ENCODE peak calls at places on chromosomes 7 and 10, in four cellular contexts. C, S, T and I are unnamed samples. For H3K79me2 and H3K4me1, the result is how much of the 10 kb centered on the place peaks cover.

GRCh38 chr10:14414901-14415300 is 84.2 kb upstream of the FRMD4A start:
- DNase-seq in S (no peak), T (no peak), C (no peak), I (no peak)

GRCh38 chr7:108053250-108053649 is 50.3 kb upstream of the LAMB1 start:
- DNase-seq in T (no peak), S (no peak), C (no peak), I (no peak)

GRCh38 chr10:80504897-80505465 is 32.7 kb upstream of the SH2D4B start:
- DNase-seq in C (no peak), T (no peak), S (no peak), I (no peak)

GRCh38 chr10:12603766-12604470 is 254.6 kb downstream of the CAMK1D start:
- DNase-seq in T (no peak), S (no peak), C (no peak), I (no peak)

GRCh38 chr7:149624006-149624405 is 126.4 kb upstream of the ZNF746 start:
- DNase-seq in T (peak), C (no peak), S (peak), I (peak)

GRCh38 chr10:131773989-131774343 is 126.8 kb upstream of the PPP2R2D start:
- DNase-seq in C (no peak), S (no peak), T (no peak), I (no peak)

GRCh38 chr7:150685219-150686029 is at the start of gene GIMAP2:
- DNase-seq in T (no peak), S (no peak), C (no peak), I (no peak)

GRCh38 chr10:109282510-109282909 is 640.8 kb downstream of the XPNPEP1 start:
- DNase-seq in C (no peak), T (no peak), S (no peak), I (no peak)

GRCh38 chr10:129703287-129704137 is 236.5 kb downstream of the MGMT start:
- DNase-seq in T (no peak), S (no peak), C (no peak), I (no peak)

GRCh38 chr10:85266808-85267207 is 938.4 kb downstream of the CCSER2 start:
- DNase-seq in C (no peak), T (no peak), S (no peak), I (no peak)

GRCh38 chr7:152403726-152404125 is 32.1 kb downstream of the KMT2C start:
- DNase-seq in T (no peak), S (no peak), C (no peak), I (no peak)

GRCh38 chr7:43590862-43591550 is 8.1 kb downstream of the STK17A start:
- DNase-seq in S (no peak), C (peak), T (no peak), I (no peak)

DNA sequence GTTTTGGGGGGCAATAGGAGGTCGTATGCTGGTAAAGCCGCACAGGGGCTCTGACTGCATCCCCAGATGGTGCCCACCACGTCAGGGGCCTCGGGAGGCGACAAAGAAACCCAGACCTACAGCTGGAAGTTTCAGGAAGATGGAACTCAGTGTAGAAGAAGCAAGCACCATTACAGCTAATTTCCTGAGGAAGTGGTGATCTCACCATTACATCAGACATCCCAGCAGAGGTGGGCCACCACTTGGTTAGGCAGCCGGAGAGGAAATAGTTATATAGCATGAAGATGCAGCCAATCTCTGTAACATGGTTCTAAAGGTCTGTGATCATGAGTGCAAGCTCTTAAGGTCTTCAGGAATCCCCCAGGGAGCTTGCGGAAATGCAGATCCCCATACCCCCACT is 127.3 kb upstream of the PCBD1 start:
- DNase-seq in S (no peak), T (no peak), C (no peak), I (no peak)
- TF ChIP-seq JUNB in S (no peak), T (no peak), C (no peak), I (no peak)

GRCh38 chr7:131095346-131095745 is 232.3 kb upstream of the MKLN1 start:
- DNase-seq in S (no peak), T (no peak), C (no peak), I (no peak)

GRCh38 chr7:131090866-131091692 is 236.6 kb upstream of the MKLN1 start:
- DNase-seq in S (no peak), C (no peak), T (no peak), I (peak)

GRCh38 chr7:131094685-131095084 is 233.0 kb upstream of the MKLN1 start:
- DNase-seq in S (no peak), C (no peak), T (no peak), I (no peak)

GRCh38 chr7:131087756-131088658 is 239.7 kb upstream of the MKLN1 start:
- DNase-seq in C (no peak), S (no peak), T (peak), I (peak)

GRCh38 chr7:131090188-131090587 is 237.5 kb upstream of the MKLN1 start:
- DNase-seq in S (no peak), C (no peak), T (no peak), I (no peak)
- H3K79me2 ChIP-seq in S (under half), C (under half), T (half or more), I (half or more)

GRCh38 chr10:3803884-3804741 is 19.1 kb upstream of the KLF6 start:
- DNase-seq in T (no peak), S (peak), C (no peak), I (no peak)

GRCh38 chr10:3807221-3807927 is 22.4 kb upstream of the KLF6 start:
- DNase-seq in C (no peak), S (no peak), T (no peak), I (peak)

GRCh38 chr10:3805227-3805790 is 20.3 kb upstream of the KLF6 start:
- DNase-seq in T (no peak), S (peak), C (peak), I (no peak)

GRCh38 chr10:3806603-3807002 is 21.6 kb upstream of the KLF6 start:
- DNase-seq in C (no peak), T (peak), S (no peak), I (no peak)

DNA sequence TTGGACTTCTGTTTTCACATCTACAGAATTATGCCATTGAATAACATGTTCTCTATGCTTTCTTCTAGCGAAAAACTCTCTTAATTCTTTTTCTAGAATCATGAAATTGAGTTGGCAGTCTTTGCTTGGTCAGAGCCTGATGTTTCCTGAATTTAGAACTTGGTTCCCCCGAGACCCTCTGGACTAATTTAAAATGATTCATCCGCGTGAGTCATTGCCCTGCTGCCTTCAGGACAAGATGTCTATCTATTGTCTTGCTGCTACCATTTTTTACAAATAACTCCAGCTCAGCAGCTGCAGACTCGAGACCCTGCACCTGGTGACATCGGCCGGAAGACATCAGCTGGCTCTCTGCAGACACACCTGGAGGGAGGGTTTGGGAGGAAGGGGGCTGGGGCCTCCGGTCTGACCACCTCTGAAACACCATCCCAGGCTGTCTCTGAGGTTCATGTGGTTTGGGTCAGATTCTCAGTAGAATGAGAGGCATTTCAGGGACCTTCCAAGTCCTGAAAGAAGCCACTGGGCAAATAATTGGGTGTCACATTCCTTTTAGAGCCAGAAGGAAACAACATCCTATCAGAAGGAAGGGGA is 20.9 kb upstream of the KLF6 start:
- DNase-seq in T (no peak), C (no peak), S (peak), I (no peak)
- H3K4me1 ChIP-seq in T (half or more), C (under half), S (under half), I (under half)

GRCh38 chr7:39299695-39300094 is 266.5 kb upstream of the YAE1 start:
- DNase-seq in T (no peak), S (no peak), C (no peak), I (no peak)

GRCh38 chr7:39295791-39296190 is 270.4 kb upstream of the YAE1 start:
- DNase-seq in S (no peak), T (no peak), C (no peak), I (no peak)

GRCh38 chr7:39304178-39304577 is 262.0 kb upstream of the YAE1 start:
- DNase-seq in S (no peak), T (no peak), C (no peak), I (no peak)

GRCh38 chr7:39304683-39305405 is 261.4 kb upstream of the YAE1 start:
- DNase-seq in C (no peak), T (no peak), S (no peak), I (no peak)

DNA sequence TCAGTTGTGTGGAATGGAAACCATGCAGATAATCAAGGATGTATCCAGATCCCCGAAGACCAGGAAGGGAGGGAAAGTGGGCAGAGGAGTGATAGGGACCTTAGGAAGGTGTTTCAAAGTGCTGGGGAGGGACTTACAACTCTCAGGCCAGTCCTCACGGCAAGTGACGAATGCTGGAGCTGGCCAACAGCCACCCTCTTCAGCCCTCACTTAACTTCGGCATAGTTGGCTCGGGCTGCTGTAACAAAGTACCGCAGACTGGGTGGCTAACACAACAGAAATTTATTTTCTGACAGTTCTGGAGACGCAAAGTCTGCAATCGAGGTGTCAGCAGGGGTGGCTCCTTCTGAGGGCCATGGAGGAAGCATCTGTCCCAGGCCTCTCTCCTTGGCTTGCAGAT is 265.9 kb upstream of the YAE1 start:
- DNase-seq in T (no peak), C (no peak), S (no peak), I (no peak)
- TF ChIP-seq JUNB in T (no peak), C (no peak), S (no peak), I (no peak)

DNA sequence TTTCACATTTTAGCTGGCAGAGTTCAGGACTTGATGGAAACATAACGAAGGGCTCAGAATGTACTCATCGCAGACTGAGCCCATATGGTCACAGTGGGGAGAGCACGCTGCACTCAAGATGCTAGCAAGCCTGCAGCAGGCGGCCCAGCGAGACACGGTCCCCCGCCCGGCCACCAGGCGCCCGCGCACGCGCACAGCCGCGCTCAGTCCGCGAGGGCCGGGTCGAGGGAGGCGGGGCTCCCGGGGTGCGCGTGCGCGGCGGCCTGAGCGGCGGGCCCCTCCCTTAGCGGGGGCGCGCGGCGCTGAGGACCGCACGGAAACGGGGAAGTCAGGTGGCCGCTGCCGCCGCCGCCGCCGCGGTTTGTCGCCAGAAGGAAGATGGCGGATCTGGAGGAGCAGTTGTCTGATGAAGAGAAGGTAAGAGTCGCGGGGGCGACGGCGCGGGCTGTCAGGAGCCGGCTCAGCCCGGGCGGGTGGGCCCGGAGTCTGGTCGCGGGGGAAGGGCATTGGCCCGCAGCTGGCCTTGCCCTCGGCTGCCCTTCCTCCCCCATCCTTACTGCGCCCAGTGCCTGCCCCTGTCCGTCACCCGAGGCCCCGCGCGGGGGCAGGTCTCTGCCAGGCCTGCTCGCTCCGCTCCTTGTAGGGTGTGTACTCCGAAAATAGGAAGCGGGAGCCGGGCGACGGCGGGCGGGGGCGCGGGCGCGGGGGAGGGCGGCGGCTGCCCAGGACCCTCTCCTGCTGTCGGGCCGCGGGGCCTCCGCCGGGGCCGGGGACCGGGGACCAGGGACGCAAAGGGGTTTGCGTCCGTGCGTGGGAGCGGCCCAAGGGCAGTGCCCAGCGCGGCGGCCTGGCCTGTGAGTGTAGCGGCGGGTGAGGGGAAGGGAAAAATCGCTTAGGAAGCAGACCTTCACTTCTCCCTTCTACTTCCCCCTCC is at the start of gene CAPZA2:
- DNase-seq in T (peak), S (peak), C (peak), I (peak)
- H3K79me2 ChIP-seq in T (under half), S (half or more), C (under half), I (under half)

GRCh38 chr10:88989824-88990527 is 622 bp upstream of the FAS start:
- DNase-seq in S (no peak), T (no peak), C (no peak), I (no peak)

GRCh38 chr10:88991900-88992237 is 1.3 kb downstream of the FAS start:
- DNase-seq in S (no peak), T (no peak), C (no peak), I (no peak)

GRCh38 chr10:88990528-88991160 is at the start of gene FAS:
- DNase-seq in S (no peak), T (peak), C (peak), I (peak)

GRCh38 chr10:88992945-88993537 is 2.4 kb downstream of the FAS start:
- DNase-seq in C (no peak), T (no peak), S (no peak), I (peak)

GRCh38 chr10:88991161-88991899 is 732 bp downstream of the FAS start:
- DNase-seq in S (peak), C (no peak), T (peak), I (peak)
- H3K4me1 ChIP-seq in S (under half), C (under half), T (under half), I (under half)

DNA sequence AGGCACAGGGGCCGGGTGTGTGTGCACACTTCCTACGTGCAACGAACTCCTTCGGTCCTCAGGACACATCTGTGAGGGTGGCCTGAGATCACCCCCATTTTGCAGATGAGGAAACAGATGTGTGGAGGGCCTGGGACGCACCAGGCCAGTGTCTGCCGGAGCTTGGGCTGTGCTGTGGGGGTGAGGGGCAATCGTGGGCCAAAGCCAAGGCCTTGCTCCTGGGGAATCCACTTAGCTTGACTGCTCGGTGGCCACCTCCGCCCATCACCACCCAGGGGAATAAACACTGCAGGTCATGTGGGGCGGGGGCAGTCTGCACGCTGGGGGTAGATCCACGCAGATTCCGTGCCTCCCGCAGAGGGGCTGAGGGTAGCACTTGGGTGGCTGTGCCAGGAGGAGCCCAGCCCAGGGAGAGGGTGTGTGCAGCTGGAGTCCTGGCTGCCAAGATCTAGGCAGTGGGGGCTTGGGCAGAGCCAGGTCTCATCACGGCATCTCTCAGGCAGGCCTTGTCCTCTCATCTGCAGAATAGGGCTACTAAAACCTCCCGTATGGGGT is 70.8 kb upstream of the EN2 start:
- DNase-seq in T (no peak), C (no peak), S (no peak), I (no peak)
- TF ChIP-seq JUNB in T (no peak), C (no peak), S (no peak), I (no peak)

DNA sequence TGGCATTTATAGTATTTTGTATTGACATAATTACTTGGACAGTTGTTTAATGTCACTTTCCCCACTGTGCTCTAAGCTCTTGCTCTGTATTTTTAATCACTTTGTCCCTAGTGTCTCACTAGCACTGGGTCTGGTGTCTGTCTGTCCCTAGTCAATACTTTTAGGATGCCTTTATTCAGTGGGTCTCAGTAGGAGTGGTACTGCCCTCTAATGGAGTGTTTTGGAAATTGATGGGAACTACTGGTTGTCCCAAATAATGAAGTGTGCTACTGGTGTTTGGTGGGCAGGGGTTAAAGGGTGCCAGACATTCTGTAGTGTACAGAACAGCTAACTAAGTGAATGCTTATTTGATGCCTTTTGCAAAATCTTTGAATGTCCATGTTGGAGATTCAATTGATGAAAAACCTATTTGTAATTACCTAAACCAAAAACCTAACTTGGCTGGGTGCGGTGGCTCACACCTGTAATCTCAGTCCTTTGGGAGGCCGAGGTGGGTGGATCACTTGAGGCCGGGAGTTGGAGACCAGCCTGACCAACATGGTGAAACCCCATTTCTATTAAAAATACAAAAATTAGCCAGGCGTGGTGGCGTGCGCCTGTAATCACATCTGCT is 33.3 kb downstream of the CDK14 start:
- DNase-seq in T (peak), C (peak), S (peak), I (peak)
- H3K79me2 ChIP-seq in T (under half), C (under half), S (under half), I (under half)

DNA sequence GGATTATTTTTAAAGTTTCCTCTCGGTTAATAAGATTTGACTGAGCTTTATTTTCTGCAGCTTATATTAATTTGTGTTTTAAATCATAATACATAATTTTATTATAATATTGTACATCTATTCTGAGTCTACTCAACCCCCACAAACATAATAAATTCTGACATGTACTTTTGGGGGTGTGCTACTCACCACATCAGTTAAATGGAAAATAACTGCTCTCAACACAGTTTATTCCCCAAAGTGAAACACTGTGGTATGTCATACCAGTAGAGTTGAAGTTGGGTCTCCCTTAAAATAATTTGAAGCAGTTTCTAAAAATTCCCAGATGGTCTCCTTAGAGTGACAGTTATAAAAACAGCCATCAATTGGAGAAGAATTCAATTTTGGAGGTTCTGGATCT is 463.2 kb downstream of the PHTF2 start:
- DNase-seq in T (no peak), S (no peak), C (no peak), I (no peak)
- H3K4me1 ChIP-seq in T (under half), S (under half), C (under half), I (under half)